ENCODE peak calls at places on chromosomes 4 and X, in four cellular contexts. One of them, this sample, is unnamed.
A peak's percentile ranks its signal among the peaks of the same experiment; 100 is the strongest.

GRCh38 chrX:139134316-139134715 is 396.2 kb upstream of the F9 start:
- DNase-seq in GM12864: no peak
- DNase-seq in AG09309: no peak
- DNase-seq in heart left ventricle: no peak
- DNase-seq in this sample: no peak

GRCh38 chr4:73593631-73594241 is 26.5 kb downstream of the RASSF6 start:
- DNase-seq in heart left ventricle: no peak
- DNase-seq in AG09309: no peak
- DNase-seq in GM12864: no peak
- DNase-seq in this sample: peak; percentile 53

GRCh38 chr4:183241771-183242170 is 78.3 kb downstream of the CLDN22 start:
- DNase-seq in heart left ventricle: no peak
- DNase-seq in AG09309: no peak
- DNase-seq in GM12864: no peak
- DNase-seq in this sample: no peak

GRCh38 chr4:120443111-120443510 is 376.5 kb upstream of the MAD2L1 start:
- DNase-seq in heart left ventricle: no peak
- DNase-seq in GM12864: no peak
- DNase-seq in AG09309: no peak
- DNase-seq in this sample: no peak

GRCh38 chr4:146132445-146132844 is 43.1 kb upstream of the LSM6 start:
- DNase-seq in GM12864: peak; percentile 58
- DNase-seq in AG09309: no peak
- DNase-seq in heart left ventricle: no peak
- DNase-seq in this sample: peak; percentile 90

GRCh38 chrX:56232221-56233082 is at the start of gene KLF8:
- DNase-seq in GM12864: peak; percentile 34
- DNase-seq in heart left ventricle: peak; percentile 52
- DNase-seq in AG09309: no peak
- DNase-seq in this sample: peak; percentile 78

GRCh38 chr4:80781436-80781835 is 249.1 kb upstream of the BMP3 start:
- DNase-seq in AG09309: no peak
- DNase-seq in heart left ventricle: no peak
- DNase-seq in GM12864: no peak
- DNase-seq in this sample: no peak

GRCh38 chr4:25884040-25884788 is 21.4 kb upstream of the SEL1L3 start:
- DNase-seq in GM12864: no peak
- DNase-seq in AG09309: peak; percentile 32
- DNase-seq in heart left ventricle: no peak
- DNase-seq in this sample: no peak

GRCh38 chr4:51840791-51841190 is 2.2 kb upstream of the DCUN1D4 start:
- DNase-seq in AG09309: no peak
- DNase-seq in GM12864: no peak
- DNase-seq in heart left ventricle: no peak
- DNase-seq in this sample: no peak

GRCh38 chr4:39044364-39044946 is 12.2 kb upstream of the TMEM156 start:
- DNase-seq in heart left ventricle: peak; percentile 95
- DNase-seq in AG09309: peak; percentile 32
- DNase-seq in GM12864: peak; percentile 88
- DNase-seq in this sample: peak; percentile 97

GRCh38 chrX:63408050-63408449 is 56.9 kb upstream of the SPIN4 start:
- DNase-seq in GM12864: no peak
- DNase-seq in heart left ventricle: no peak
- DNase-seq in AG09309: no peak
- DNase-seq in this sample: no peak

GRCh38 chrX:39613997-39614679 is 483.6 kb downstream of the BCOR start:
- DNase-seq in AG09309: no peak
- DNase-seq in GM12864: peak; percentile 51
- DNase-seq in heart left ventricle: no peak
- DNase-seq in this sample: peak; percentile 75

GRCh38 chrX:48025561-48025960 is 18.8 kb downstream of the SPACA5 start:
- DNase-seq in AG09309: no peak
- DNase-seq in heart left ventricle: peak; percentile 33
- DNase-seq in GM12864: no peak
- DNase-seq in this sample: peak; percentile 72

DNA sequence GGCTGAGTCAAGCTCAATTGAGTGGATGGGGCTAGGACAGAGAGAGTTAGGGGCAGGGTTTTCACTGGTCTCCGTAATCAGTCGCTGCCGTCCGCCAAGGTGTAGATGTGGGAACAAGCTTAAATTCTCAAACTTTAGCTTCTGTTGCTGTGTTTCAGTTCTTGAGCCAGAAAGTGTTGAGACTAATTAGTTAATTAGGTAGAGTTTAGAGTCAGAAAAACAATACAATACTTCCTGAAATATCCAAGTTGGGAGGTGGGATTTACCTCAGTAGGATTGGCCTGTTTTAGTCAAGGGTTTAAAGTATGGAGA is 1.1 kb upstream of the UBE2D3 start:
- DNase-seq in AG09309: no peak
- DNase-seq in GM12864: no peak
- DNase-seq in heart left ventricle: no peak
- DNase-seq in this sample: no peak
- TF ChIP-seq CTCF in AG09309: no peak
- TF ChIP-seq CTCF in GM12864: no peak
- TF ChIP-seq CTCF in heart left ventricle: no peak
- TF ChIP-seq CTCF in this sample: no peak

GRCh38 chr4:85637778-85638177 is 162.8 kb downstream of the ARHGAP24 start:
- DNase-seq in heart left ventricle: no peak
- DNase-seq in AG09309: no peak
- DNase-seq in GM12864: no peak
- DNase-seq in this sample: no peak
- H3K4me3 ChIP-seq in heart left ventricle: no peak overlapping the region
- H3K4me3 ChIP-seq in AG09309: no peak overlapping the region
- H3K4me3 ChIP-seq in GM12864: no peak overlapping the region
- H3K4me3 ChIP-seq in this sample: no peak overlapping the region

GRCh38 chrX:143945171-143945570 is 61.3 kb downstream of the UBE2NL start:
- DNase-seq in heart left ventricle: no peak
- DNase-seq in AG09309: no peak
- DNase-seq in GM12864: no peak
- DNase-seq in this sample: no peak
- TF ChIP-seq CTCF in heart left ventricle: no peak
- TF ChIP-seq CTCF in AG09309: no peak
- TF ChIP-seq CTCF in GM12864: no peak
- TF ChIP-seq CTCF in this sample: no peak

GRCh38 chr4:2867758-2868491 is 24.3 kb downstream of the ADD1 start:
- DNase-seq in GM12864: no peak
- DNase-seq in heart left ventricle: no peak
- DNase-seq in AG09309: no peak
- DNase-seq in this sample: no peak
- H3K4me3 ChIP-seq in GM12864: no peak overlapping the region
- H3K4me3 ChIP-seq in heart left ventricle: peak overlapping the region; percentile 43
- H3K4me3 ChIP-seq in AG09309: no peak overlapping the region
- H3K4me3 ChIP-seq in this sample: no peak overlapping the region

GRCh38 chr4:100936676-100937390 is 410.5 kb downstream of the PPP3CA start:
- DNase-seq in heart left ventricle: no peak
- DNase-seq in AG09309: no peak
- DNase-seq in GM12864: no peak
- DNase-seq in this sample: no peak

GRCh38 chr4:100933628-100934027 is 413.7 kb downstream of the PPP3CA start:
- DNase-seq in GM12864: no peak
- DNase-seq in heart left ventricle: no peak
- DNase-seq in AG09309: peak; percentile 38
- DNase-seq in this sample: no peak

GRCh38 chr4:100938698-100939097 is 408.6 kb downstream of the PPP3CA start:
- DNase-seq in heart left ventricle: no peak
- DNase-seq in GM12864: no peak
- DNase-seq in AG09309: no peak
- DNase-seq in this sample: no peak

GRCh38 chr4:100929753-100930152 is 411.9 kb upstream of the EMCN start:
- DNase-seq in heart left ventricle: no peak
- DNase-seq in GM12864: no peak
- DNase-seq in AG09309: no peak
- DNase-seq in this sample: no peak

GRCh38 chr4:100935090-100935489 is 412.2 kb downstream of the PPP3CA start:
- DNase-seq in AG09309: no peak
- DNase-seq in GM12864: no peak
- DNase-seq in heart left ventricle: no peak
- DNase-seq in this sample: peak; percentile 33
- TF ChIP-seq CTCF in AG09309: peak; percentile 46
- TF ChIP-seq CTCF in GM12864: peak; percentile 44
- TF ChIP-seq CTCF in heart left ventricle: no peak
- TF ChIP-seq CTCF in this sample: peak; percentile 34

DNA sequence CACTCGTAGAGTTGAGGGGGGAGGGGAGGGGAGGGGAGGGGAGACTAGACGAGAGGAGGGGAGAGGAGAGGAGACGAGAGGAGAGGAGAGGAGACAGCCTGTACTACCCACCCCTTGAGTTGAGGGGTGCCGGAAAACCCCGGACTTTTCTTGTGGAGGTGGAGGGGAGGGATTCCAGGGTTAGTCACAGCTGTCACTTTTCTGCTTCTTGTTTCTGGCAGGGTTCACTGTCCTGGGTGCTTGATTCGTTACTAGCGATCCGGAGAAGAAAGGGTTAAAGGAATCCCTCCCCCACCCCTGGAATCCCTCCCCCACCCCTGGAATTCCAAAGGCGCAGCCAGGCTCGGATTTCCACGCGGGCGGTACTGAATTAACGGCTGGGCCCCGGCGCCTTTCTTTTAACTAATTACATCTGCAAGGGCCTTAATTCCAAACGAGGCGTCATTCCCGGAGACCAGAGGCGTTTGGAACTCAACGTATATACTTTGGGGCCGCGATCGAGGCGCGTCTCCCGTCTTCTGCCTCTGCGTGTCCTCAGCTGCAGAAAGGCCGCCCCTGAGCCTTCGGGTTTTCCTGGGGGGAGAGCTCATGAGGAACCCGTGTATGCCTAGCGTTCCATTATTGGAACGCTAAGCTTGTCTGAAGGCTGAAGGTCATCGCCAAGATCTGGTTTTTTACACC is 20.1 kb upstream of the CSF2RA start:
- DNase-seq in GM12864: no peak
- DNase-seq in heart left ventricle: no peak
- DNase-seq in AG09309: no peak
- DNase-seq in this sample: peak; percentile 52
- H3K4me3 ChIP-seq in GM12864: no peak overlapping the region
- H3K4me3 ChIP-seq in heart left ventricle: peak overlapping the region; percentile 26
- H3K4me3 ChIP-seq in AG09309: no peak overlapping the region
- H3K4me3 ChIP-seq in this sample: no peak overlapping the region